ENCODE peak calls at places on chromosomes 2 and 18, in six cellular contexts. X is uterus, V is prostate gland, D is breast epithelium, R is HCT116, E is vagina. S is an unnamed sample.

GRCh38 chr2:187917535-187917934 is 363.3 kb upstream of the TFPI start:
- DNase-seq in E (no peak), V (no peak), X (no peak), R (no peak), D (no peak), S (no peak)

GRCh38 chr18:28110924-28111323 is 66.0 kb downstream of the CDH2 start:
- DNase-seq in D (no peak), V (no peak), R (no peak), E (no peak), X (no peak), S (no peak)

GRCh38 chr2:234304945-234305344 is 191.9 kb downstream of the ARL4C start:
- DNase-seq in D (no peak), E (no peak), V (no peak), X (no peak), R (no peak), S (no peak)

GRCh38 chr18:77984833-77985232 is 735.2 kb downstream of the GALR1 start:
- DNase-seq in D (no peak), X (no peak), E (peak), R (no peak), V (no peak), S (no peak)

GRCh38 chr2:124027182-124027581 is 2.1 kb downstream of the CNTNAP5 start:
- DNase-seq in X (no peak), D (no peak), R (no peak), E (no peak), V (peak), S (peak)

GRCh38 chr18:32271649-32272324 is 81.9 kb downstream of the MEP1B start:
- DNase-seq in E (no peak), V (peak), R (peak), X (no peak), D (no peak), S (peak)

GRCh38 chr2:205989291-205990071 is 96.5 kb downstream of the INO80D start:
- DNase-seq in R (no peak), V (no peak), X (no peak), E (no peak), D (no peak), S (no peak)

GRCh38 chr18:3824101-3824500 is 374.1 kb downstream of the TGIF1 start:
- DNase-seq in E (no peak), X (no peak), R (no peak), D (no peak), V (no peak), S (no peak)

GRCh38 chr2:37877457-37878315 is 47.4 kb upstream of the RMDN2 start:
- DNase-seq in D (no peak), R (peak), X (no peak), E (no peak), V (peak), S (peak)

GRCh38 chr2:118061135-118061955 is 26.9 kb upstream of the INSIG2 start:
- DNase-seq in V (no peak), X (no peak), D (no peak), R (no peak), E (no peak), S (no peak)

GRCh38 chr2:64604155-64604554 is 49.6 kb downstream of the SERTAD2 start:
- DNase-seq in E (no peak), V (no peak), D (no peak), X (no peak), R (no peak), S (no peak)

GRCh38 chr2:42060028-42060427 is 12.2 kb downstream of the PKDCC start:
- DNase-seq in D (no peak), E (no peak), V (no peak), X (no peak), R (no peak), S (no peak)

GRCh38 chr2:234453216-234453615 is 43.7 kb downstream of the ARL4C start:
- DNase-seq in E (no peak), D (no peak), X (no peak), V (no peak), R (no peak), S (no peak)

GRCh38 chr2:149857344-149857743 is 269.8 kb upstream of the MMADHC start:
- DNase-seq in X (no peak), R (no peak), E (no peak), D (no peak), V (no peak), S (no peak)

GRCh38 chr2:195280024-195280423 is 377.0 kb upstream of the SLC39A10 start:
- DNase-seq in D (no peak), R (no peak), V (no peak), E (no peak), X (no peak), S (no peak)

GRCh38 chr18:35267809-35268208 is 22.2 kb downstream of the ZSCAN30 start:
- DNase-seq in X (peak), D (no peak), V (no peak), E (no peak), R (no peak), S (no peak)

GRCh38 chr2:42901076-42901645 is 108.8 kb upstream of the HAAO start:
- DNase-seq in E (no peak), R (no peak), X (no peak), V (no peak), D (no peak), S (no peak)

GRCh38 chr18:32730620-32731021 is 42.2 kb downstream of the KLHL14 start:
- DNase-seq in R (no peak), E (no peak), V (no peak), X (no peak), D (no peak), S (no peak)

GRCh38 chr18:41681138-41681881 is 273.7 kb upstream of the PIK3C3 start:
- DNase-seq in E (no peak), D (no peak), V (no peak), X (no peak), R (no peak), S (no peak)

GRCh38 chr2:104088745-104089144 is 765.2 kb upstream of the POU3F3 start:
- DNase-seq in D (no peak), E (no peak), V (no peak), X (no peak), R (no peak), S (no peak)

GRCh38 chr2:237591021-237591370 is 462 bp upstream of the RAB17 start:
- DNase-seq in D (peak), X (no peak), R (peak), V (peak), E (no peak), S (no peak)

GRCh38 chr2:164771897-164772296 is 69.7 kb downstream of the COBLL1 start:
- DNase-seq in X (no peak), D (no peak), V (no peak), R (no peak), E (no peak), S (no peak)

GRCh38 chr2:182763311-182763912 is 47.4 kb downstream of the DNAJC10 start:
- DNase-seq in E (no peak), R (peak), X (no peak), V (peak), D (no peak), S (no peak)

GRCh38 chr2:158211516-158211915 is 109.8 kb downstream of the UPP2 start:
- DNase-seq in X (no peak), V (no peak), R (no peak), E (no peak), D (no peak), S (no peak)

GRCh38 chr2:158214431-158214830 is 112.8 kb downstream of the UPP2 start:
- DNase-seq in X (no peak), V (no peak), R (no peak), D (no peak), E (no peak), S (no peak)

DNA sequence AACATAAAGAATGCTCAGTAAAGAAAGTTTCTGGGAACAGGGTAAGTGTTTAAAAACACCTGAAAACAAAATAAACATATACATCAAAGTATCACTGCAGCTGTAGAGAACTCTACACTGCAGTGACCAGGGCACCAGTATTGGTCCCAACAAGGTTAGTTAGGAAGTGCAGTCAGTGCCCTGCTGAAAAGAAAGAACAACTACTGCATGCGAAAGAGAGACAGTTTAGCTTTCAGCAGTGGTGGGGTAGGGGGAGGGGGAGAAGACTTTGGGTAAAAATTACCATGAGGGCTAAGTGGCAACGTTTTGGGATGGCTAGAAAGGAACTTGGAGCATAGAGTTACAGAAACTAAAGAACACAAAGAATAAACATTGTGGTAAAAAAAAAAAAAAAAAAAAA is 112.1 kb downstream of the UPP2 start:
- DNase-seq in D (no peak), E (no peak), V (no peak), X (no peak), R (no peak), S (no peak)
- TF ChIP-seq POLR2A in D (no peak), E (no peak), V (no peak), X (no peak), R (no peak), S (no peak)

DNA sequence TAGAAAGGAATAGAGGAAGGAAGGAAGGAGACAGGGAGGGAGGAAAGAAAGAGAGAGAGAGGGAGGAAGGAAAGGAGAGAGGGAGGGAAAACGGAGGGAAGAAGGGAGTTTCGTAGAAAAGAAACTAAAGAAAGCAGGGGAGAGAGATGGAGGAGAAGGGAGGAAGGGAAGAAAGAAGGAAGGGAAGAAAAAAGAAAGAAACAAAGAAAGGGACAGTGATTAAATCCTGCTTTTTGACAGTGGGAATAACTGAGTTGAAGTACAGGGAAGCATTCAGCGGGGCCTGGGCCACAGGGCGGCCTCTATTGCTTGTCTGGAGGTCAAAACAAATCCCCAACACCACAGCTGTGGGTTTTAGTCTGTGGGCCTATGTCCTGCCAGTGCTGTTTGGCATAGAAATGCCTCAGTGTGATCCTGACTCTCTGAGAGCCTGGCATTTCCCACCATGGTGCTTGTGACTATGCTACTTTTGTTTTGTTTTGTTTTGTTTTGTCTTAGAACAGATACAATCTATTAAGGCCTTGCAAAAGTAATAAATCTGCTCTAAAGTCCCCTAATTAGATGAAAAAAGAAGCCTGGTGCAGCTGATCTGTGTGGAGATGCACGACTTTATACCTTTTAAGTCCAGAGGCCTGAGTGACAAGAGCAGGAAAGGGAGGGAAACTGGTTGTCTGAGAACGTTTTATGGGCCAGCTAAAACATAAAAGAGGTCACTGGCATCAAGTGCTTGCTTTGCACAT is 40.0 kb downstream of the IL1RL2 start:
- DNase-seq in E (peak), D (no peak), V (peak), R (no peak), X (no peak), S (no peak)
- TF ChIP-seq POLR2A in E (no peak), D (no peak), V (no peak), R (no peak), X (no peak), S (no peak)

DNA sequence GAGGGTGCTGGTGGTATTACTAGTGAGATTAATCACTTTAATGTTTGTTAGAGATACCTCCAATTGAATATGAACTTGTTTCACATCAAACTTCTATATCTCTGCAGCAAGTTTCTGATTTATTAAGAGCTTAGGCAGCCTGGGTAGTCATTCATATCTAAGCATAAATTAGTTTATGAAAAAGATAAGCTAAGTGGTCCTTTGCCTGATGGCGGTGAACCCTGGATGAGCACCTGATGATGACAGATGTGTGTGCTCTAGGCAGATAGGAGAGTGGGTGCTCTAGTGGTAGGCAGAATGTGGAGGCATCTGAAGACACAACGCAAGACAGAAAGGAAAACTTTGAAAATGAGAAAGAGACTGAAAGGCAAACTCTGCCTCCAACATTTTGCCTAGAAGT is 5.0 kb downstream of the FKBP7 start:
- DNase-seq in V (no peak), E (no peak), X (no peak), R (no peak), D (no peak), S (no peak)
- TF ChIP-seq POLR2A in V (no peak), E (no peak), X (no peak), R (no peak), D (no peak), S (no peak)

GRCh38 chr2:52697690-52698089 is 1069.9 kb upstream of the CHAC2 start:
- DNase-seq in X (no peak), E (no peak), D (no peak), V (no peak), R (no peak), S (no peak)

DNA sequence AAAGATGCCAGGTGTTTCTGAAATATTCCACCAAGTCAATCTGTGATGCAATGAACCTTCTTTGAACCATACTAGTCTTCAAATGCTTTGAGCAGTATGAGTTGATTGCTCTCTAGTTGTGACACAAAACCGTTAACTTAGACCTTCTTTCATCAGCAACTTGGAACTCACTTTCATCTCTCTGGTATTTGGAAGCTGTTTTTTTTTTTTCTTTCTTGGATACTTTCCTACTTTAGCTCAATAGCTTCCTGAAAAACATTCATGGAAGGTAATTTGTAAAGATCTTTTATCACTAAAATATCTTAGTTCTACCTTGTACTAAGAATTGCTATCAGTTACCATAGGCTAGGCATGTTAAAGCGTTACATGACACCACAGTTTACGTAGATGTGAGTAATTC is 1071.9 kb upstream of the CHAC2 start:
- DNase-seq in R (no peak), X (no peak), V (no peak), E (no peak), D (no peak), S (no peak)
- TF ChIP-seq POLR2A in R (no peak), X (no peak), V (no peak), E (no peak), D (no peak), S (no peak)

GRCh38 chr2:157257312-157258252 is at the start of gene GALNT5:
- DNase-seq in R (no peak), V (peak), X (no peak), D (no peak), E (no peak), S (no peak)
- TF ChIP-seq POLR2A in R (no peak), V (peak), X (no peak), D (no peak), E (no peak), S (no peak)

GRCh38 chr2:9764153-9764778 is 79.0 kb upstream of the TAF1B start:
- DNase-seq in E (no peak), D (no peak), V (no peak), R (no peak), X (no peak), S (no peak)

GRCh38 chr2:9763356-9764152 is 79.7 kb upstream of the TAF1B start:
- DNase-seq in R (no peak), X (no peak), V (no peak), D (no peak), E (no peak), S (no peak)

GRCh38 chr2:9761547-9761946 is 81.7 kb upstream of the TAF1B start:
- DNase-seq in X (no peak), V (no peak), D (no peak), R (no peak), E (no peak), S (no peak)

GRCh38 chr2:9760911-9761228 is 82.4 kb upstream of the TAF1B start:
- DNase-seq in X (no peak), V (no peak), E (no peak), R (no peak), D (no peak), S (no peak)

GRCh38 chr2:9762941-9763340 is 80.3 kb upstream of the TAF1B start:
- DNase-seq in E (no peak), X (no peak), D (no peak), V (no peak), R (no peak), S (no peak)
- TF ChIP-seq POLR2A in E (no peak), X (no peak), D (no peak), V (no peak), R (no peak), S (no peak)

GRCh38 chr18:63318882-63319382 is 637 bp downstream of the BCL2 start:
- DNase-seq in E (no peak), D (no peak), R (no peak), X (no peak), V (no peak), S (no peak)

GRCh38 chr18:63317982-63318881 is 1.3 kb downstream of the BCL2 start:
- DNase-seq in X (peak), E (no peak), V (peak), D (peak), R (no peak), S (no peak)

GRCh38 chr18:63320041-63320689 is 596 bp upstream of the BCL2 start:
- DNase-seq in X (peak), E (no peak), D (peak), R (peak), V (peak), S (peak)

GRCh38 chr18:63320690-63321265 is 1.2 kb upstream of the BCL2 start:
- DNase-seq in R (no peak), E (no peak), D (peak), V (peak), X (peak), S (no peak)

DNA sequence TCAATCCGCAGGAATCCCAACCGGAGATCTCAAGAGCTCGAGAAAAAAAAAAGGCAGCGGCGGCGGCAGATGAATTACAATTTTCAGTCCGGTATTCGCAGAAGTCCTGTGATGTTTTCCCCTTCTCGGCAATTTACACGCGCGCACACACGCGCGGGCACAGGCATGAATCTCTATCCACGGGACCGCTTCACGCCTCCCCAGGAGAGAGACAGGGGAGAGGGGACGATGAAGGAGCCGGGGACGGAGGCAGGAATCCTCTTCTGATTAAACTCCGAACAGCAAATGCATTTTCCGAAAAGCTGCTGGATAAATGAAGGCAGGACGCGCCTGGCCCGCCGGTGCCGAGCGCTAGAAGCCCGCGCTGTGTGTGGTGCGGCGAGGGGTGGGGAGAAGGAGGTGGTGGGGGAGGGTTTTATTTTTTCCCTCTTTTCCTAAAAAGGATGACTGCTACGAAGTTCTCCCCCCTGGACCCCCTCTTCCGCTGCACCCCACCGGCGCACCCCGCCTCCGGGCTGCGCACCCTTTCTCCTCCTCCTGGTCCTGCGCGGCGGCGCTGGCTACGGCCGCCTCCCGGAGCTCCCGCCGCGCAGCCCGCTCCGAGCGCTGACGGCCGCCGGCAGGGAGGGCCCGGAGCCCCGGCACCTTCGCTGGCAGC is at the start of gene BCL2:
- DNase-seq in X (no peak), E (no peak), V (peak), R (no peak), D (peak), S (peak)
- TF ChIP-seq POLR2A in X (no peak), E (no peak), V (no peak), R (no peak), D (no peak), S (no peak)

GRCh38 chr2:106129592-106129991 is 64.5 kb downstream of the UXS1 start:
- DNase-seq in R (no peak), X (no peak), E (no peak), V (no peak), D (no peak), S (no peak)

GRCh38 chr2:106129150-106129549 is 65.0 kb downstream of the UXS1 start:
- DNase-seq in R (no peak), X (no peak), E (no peak), V (no peak), D (no peak), S (no peak)

GRCh38 chr2:106127282-106127771 is 66.8 kb downstream of the UXS1 start:
- DNase-seq in E (no peak), R (no peak), V (no peak), X (no peak), D (no peak), S (no peak)

GRCh38 chr2:106127776-106128268 is 66.3 kb downstream of the UXS1 start:
- DNase-seq in V (no peak), X (no peak), E (no peak), R (no peak), D (no peak), S (no peak)

DNA sequence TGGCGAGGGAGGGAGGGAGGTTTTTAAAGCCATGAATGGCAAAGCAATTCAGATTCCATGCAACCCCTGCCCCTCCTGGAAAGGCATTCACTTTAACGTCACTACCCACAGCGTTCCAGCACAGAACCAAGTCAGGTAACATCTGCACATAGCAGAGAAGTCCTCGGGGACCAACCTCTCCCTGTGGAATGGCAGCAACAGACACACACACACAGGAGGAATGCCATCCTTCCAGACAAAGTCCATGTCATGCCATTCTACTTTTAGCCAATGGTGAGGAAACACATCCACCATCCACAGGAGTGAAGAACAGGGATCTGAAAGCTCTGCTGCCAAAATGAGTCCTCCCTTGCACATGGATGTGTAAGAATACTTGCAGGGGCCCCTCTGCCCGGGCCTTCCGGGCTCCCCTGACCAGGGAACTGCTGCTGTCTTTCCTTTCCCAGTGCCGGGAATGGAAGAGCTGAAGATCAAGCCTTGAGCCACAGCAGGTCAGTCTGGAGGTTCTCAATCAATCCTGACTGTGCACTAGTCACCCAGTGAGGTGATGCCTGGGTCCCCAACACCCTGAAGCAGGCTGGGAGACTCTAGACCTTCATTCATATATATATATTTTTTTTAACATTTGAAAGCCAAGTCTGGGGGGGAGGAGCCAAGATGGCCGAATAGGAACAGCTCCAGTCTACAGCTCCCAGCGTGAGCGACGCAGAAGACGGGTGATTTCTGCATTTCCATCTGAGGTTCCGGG is 63.7 kb downstream of the UXS1 start:
- DNase-seq in D (no peak), E (no peak), V (no peak), R (no peak), X (no peak), S (no peak)
- TF ChIP-seq POLR2A in D (no peak), E (no peak), V (no peak), R (no peak), X (no peak), S (no peak)

S was measured in H54.